ENCODE peak calls at places on chromosomes 1 and 21, in five cellular contexts. L is pancreas, H is BE2C, F is cardiac fibroblast, D is GM10248. B is an unnamed sample.

GRCh38 chr1:218164930-218165686 is 120.0 kb upstream of the RRP15 start:
- DNase-seq in D (peak), L (peak), H (peak), F (peak), B (peak)

GRCh38 chr1:199129247-199129646 is 490.4 kb downstream of the PTPRC start:
- DNase-seq in D (no peak), H (no peak), L (no peak), F (peak), B (no peak)

GRCh38 chr1:15188145-15188544 is 34.6 kb downstream of the TMEM51 start:
- DNase-seq in H (no peak), F (no peak), L (no peak), D (no peak), B (no peak)

GRCh38 chr1:202182040-202182877 is 11.3 kb upstream of the LGR6 start:
- DNase-seq in H (no peak), L (no peak), D (no peak), F (no peak), B (no peak)

GRCh38 chr1:65595724-65596123 is 175.3 kb downstream of the LEPR start:
- DNase-seq in D (no peak), F (no peak), H (no peak), L (no peak), B (no peak)

GRCh38 chr21:33866851-33867250 is 48.8 kb downstream of the ATP5PO start:
- DNase-seq in L (no peak), F (no peak), H (no peak), D (no peak), B (no peak)

GRCh38 chr1:213201380-213202155 is 150.5 kb downstream of the RPS6KC1 start:
- DNase-seq in F (peak), D (no peak), H (no peak), L (no peak), B (no peak)

GRCh38 chr1:204990059-204990664 is 52.9 kb upstream of the CNTN2 start:
- DNase-seq in H (no peak), D (no peak), L (no peak), F (no peak), B (no peak)

GRCh38 chr1:171081994-171082295 is 8.8 kb upstream of the FMO3 start:
- DNase-seq in H (no peak), L (no peak), D (no peak), F (no peak), B (no peak)

GRCh38 chr21:43908167-43908566 is 43.1 kb downstream of the AGPAT3 start:
- DNase-seq in F (no peak), D (no peak), H (no peak), L (no peak), B (no peak)

GRCh38 chr1:22141948-22142314 is 966 bp downstream of the WNT4 start:
- DNase-seq in H (no peak), D (no peak), L (no peak), F (no peak), B (no peak)

GRCh38 chr1:56424744-56425493 is 154.4 kb downstream of the PLPP3 start:
- DNase-seq in F (peak), L (peak), D (no peak), H (peak), B (no peak)

GRCh38 chr1:67468066-67468718 is 38.0 kb upstream of the SERBP1 start:
- DNase-seq in L (no peak), H (no peak), F (peak), D (no peak), B (no peak)

GRCh38 chr1:172670316-172670715 is 11.4 kb downstream of the FASLG start:
- DNase-seq in F (no peak), D (no peak), L (no peak), H (no peak), B (no peak)

GRCh38 chr1:71242239-71242638 is 161.4 kb upstream of the ZRANB2 start:
- DNase-seq in F (no peak), L (no peak), H (no peak), D (no peak), B (no peak)

GRCh38 chr1:203867816-203868215 is 6.4 kb downstream of the SNRPE start:
- DNase-seq in F (no peak), H (no peak), D (no peak), L (no peak), B (no peak)

GRCh38 chr21:44836666-44837471 is 19.0 kb upstream of the SUMO3 start:
- DNase-seq in L (peak), D (no peak), F (peak), H (no peak), B (no peak)

GRCh38 chr1:76593614-76594013 is 273.7 kb upstream of the ST6GALNAC5 start:
- DNase-seq in F (no peak), D (no peak), L (no peak), H (no peak), B (no peak)

GRCh38 chr1:184824716-184825323 is 70.2 kb upstream of the EDEM3 start:
- DNase-seq in L (no peak), H (no peak), D (no peak), F (no peak), B (no peak)

GRCh38 chr1:170545476-170545875 is 13.5 kb downstream of the GORAB start:
- DNase-seq in L (no peak), D (no peak), F (peak), H (no peak), B (no peak)

GRCh38 chr1:159939603-159940002 is 5.8 kb downstream of the IGSF9 start:
- DNase-seq in L (no peak), H (no peak), D (no peak), F (no peak), B (no peak)

GRCh38 chr21:34579411-34579810 is 35.5 kb downstream of the RCAN1 start:
- DNase-seq in F (no peak), H (no peak), L (no peak), D (no peak), B (no peak)

GRCh38 chr21:42016364-42016985 is 6.3 kb upstream of the ZBTB21 start:
- DNase-seq in D (no peak), F (no peak), H (no peak), L (no peak), B (no peak)

GRCh38 chr1:183670169-183670568 is 17.1 kb upstream of the APOBEC4 start:
- DNase-seq in F (no peak), D (no peak), H (no peak), L (no peak), B (no peak)

GRCh38 chr1:45767035-45767434 is 16.6 kb upstream of the IPP start:
- DNase-seq in L (no peak), F (peak), H (no peak), D (no peak), B (no peak)

GRCh38 chr1:8460132-8460544 is 142.2 kb downstream of the SLC45A1 start:
- DNase-seq in F (no peak), D (no peak), H (no peak), L (no peak), B (no peak)

GRCh38 chr1:178513278-178513983 is 522 bp downstream of the TEX35 start:
- DNase-seq in H (no peak), F (peak), L (no peak), D (no peak), B (no peak)
- TF ChIP-seq CTCF in H (no peak), F (no peak), L (no peak), D (peak), B (no peak)

GRCh38 chr1:16996845-16997244 is 14.9 kb downstream of the ATP13A2 start:
- DNase-seq in L (no peak), H (no peak), D (no peak), F (no peak), B (no peak)

GRCh38 chr1:17002524-17002902 is 9.2 kb downstream of the ATP13A2 start:
- DNase-seq in H (no peak), D (no peak), L (no peak), F (no peak), B (no peak)

GRCh38 chr1:17001760-17002523 is 9.8 kb downstream of the ATP13A2 start:
- DNase-seq in L (no peak), D (no peak), F (no peak), H (no peak), B (no peak)

GRCh38 chr1:16998589-16998988 is 13.1 kb downstream of the ATP13A2 start:
- DNase-seq in D (no peak), F (no peak), L (no peak), H (no peak), B (no peak)

GRCh38 chr1:16999863-17000262 is 11.9 kb downstream of the ATP13A2 start:
- DNase-seq in D (no peak), F (no peak), H (no peak), L (no peak), B (no peak)
- TF ChIP-seq CTCF in D (no peak), F (no peak), H (no peak), L (no peak), B (peak)

GRCh38 chr1:42860339-42861013 is 14.1 kb downstream of the ZNF691 start:
- DNase-seq in H (no peak), D (no peak), L (no peak), F (no peak), B (no peak)
- TF ChIP-seq CTCF in H (no peak), D (no peak), L (no peak), F (no peak), B (no peak)

DNA sequence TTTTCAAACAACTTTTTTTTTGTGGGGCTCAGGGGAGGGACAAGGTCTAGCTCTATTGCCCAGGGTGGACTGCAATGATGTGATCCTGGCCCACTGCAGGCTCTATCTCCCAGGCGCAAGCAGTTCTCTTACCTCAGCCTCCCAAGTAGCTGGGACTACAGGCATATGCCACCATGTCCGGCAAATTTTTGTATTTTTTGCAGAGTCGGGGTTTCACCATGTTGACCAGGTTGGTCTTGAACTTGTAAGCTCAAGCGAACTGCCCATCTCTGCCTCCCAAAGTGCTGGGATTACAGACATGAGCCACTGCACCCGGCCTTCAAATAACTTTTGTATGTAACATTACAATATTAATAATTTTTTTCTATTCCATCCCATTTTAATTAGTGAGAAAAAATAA is 33.0 kb downstream of the RAB3GAP2 start:
- DNase-seq in L (no peak), D (no peak), H (no peak), F (no peak), B (no peak)
- TF ChIP-seq CTCF in L (no peak), D (no peak), H (no peak), F (no peak), B (no peak)

DNA sequence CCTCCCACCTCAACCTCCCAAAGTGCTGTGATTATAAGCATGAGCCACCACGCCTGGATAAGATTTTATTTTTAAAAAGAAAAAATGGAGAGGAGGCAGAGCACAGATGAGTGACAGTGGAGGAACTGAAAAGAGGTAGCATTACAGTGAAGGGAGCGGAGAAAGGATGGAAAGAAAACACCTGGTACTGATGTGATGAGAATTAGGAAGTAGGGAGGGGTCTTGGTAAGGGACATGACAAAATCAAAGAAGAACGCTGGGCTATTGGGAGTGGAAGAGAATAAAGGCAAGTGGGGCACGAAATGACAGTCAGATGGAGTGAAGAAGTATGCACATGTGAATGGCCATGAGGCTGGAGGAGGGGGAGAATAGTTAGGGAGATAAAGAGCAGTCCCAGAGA is 2.3 kb downstream of the FCRLA start:
- DNase-seq in L (no peak), D (no peak), H (no peak), F (no peak), B (no peak)
- TF ChIP-seq CTCF in L (no peak), D (no peak), H (no peak), F (no peak), B (no peak)